ENCODE peak calls at places on chromosomes 12 and 14, in six cellular contexts. G is H9, Z is IMR-90, M is mesenchymal stem cell, V is trophoblast cell, F is H1. O is an unnamed sample.

GRCh38 chr14:22871962-22872832 is 657 bp downstream of the LRP10 start:
- DNase-seq in G (peak; percentile 92), Z (peak; percentile 81), F (no peak), M (peak; percentile 87), V (peak; percentile 81), O (peak; percentile 88)

GRCh38 chr12:49369723-49370145 is 2.5 kb downstream of the SPATS2 start:
- DNase-seq in G (peak; percentile 49), M (peak; percentile 65), Z (peak; percentile 54), V (peak; percentile 54), F (no peak), O (no peak)

GRCh38 chr12:125164541-125164940 is 99.3 kb downstream of the AACS start:
- DNase-seq in Z (no peak), V (no peak), G (no peak), M (no peak), F (no peak), O (no peak)

GRCh38 chr14:54786816-54787215 is 115.8 kb downstream of the GCH1 start:
- DNase-seq in G (no peak), M (no peak), F (no peak), Z (no peak), V (no peak), O (no peak)

GRCh38 chr12:19388131-19388549 is 51.2 kb upstream of the AEBP2 start:
- DNase-seq in Z (peak; percentile 39), M (peak; percentile 41), V (peak; percentile 62), G (peak; percentile 20), F (no peak), O (no peak)

GRCh38 chr14:24255438-24255837 is 7.5 kb downstream of the TGM1 start:
- DNase-seq in Z (no peak), M (no peak), G (no peak), V (no peak), F (no peak), O (no peak)

GRCh38 chr14:34693228-34693939 is 21.0 kb downstream of the CFL2 start:
- DNase-seq in V (peak; percentile 75), F (peak; percentile 70), Z (no peak), M (no peak), G (peak; percentile 94), O (no peak)

GRCh38 chr12:69028941-69029729 is 96.2 kb upstream of the CPM start:
- DNase-seq in F (no peak), Z (no peak), V (no peak), M (no peak), G (no peak), O (no peak)

GRCh38 chr12:26185532-26186320 is 9.6 kb upstream of the SSPN start:
- DNase-seq in V (peak; percentile 97), G (no peak), Z (no peak), M (no peak), F (no peak), O (no peak)

GRCh38 chr14:95437715-95438114 is 78.7 kb downstream of the SYNE3 start:
- DNase-seq in G (no peak), F (no peak), M (no peak), V (no peak), Z (no peak), O (no peak)

GRCh38 chr12:123264642-123265041 is 7.0 kb downstream of the CDK2AP1 start:
- DNase-seq in F (no peak), G (peak; percentile 79), Z (no peak), M (no peak), V (peak; percentile 34), O (no peak)

GRCh38 chr14:63542231-63542999 is 762 bp downstream of the PPP2R5E start:
- DNase-seq in G (peak; percentile 39), Z (no peak), F (no peak), V (no peak), M (peak; percentile 38), O (peak; percentile 39)

GRCh38 chr12:54287316-54288157 is 7.0 kb downstream of the HNRNPA1 start:
- DNase-seq in F (no peak), G (peak; percentile 48), Z (no peak), M (no peak), V (no peak), O (no peak)

DNA sequence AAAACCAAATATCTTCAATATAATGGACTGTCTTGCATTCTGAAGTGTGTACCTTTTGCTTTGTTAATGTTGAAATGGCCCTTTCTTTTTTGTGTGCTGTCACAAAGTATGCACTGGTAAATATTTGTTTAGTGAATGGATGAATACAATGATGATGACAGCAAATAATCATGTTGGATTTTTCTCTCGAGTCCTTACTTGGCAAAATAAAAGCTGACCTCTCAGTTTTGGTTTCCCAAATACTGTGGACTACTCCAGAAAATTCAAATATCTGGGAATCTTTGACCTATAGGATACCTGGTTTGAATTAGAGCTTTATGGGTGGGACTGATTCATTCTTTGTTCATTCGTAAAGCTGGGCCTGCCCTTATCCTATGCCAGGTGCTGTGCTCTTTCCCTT is 5.5 kb downstream of the UBE3B start:
- DNase-seq in F (no peak), G (no peak), M (no peak), V (no peak), Z (no peak), O (no peak)
- H3K14ac ChIP-seq in F (no peak overlapping the region), G (no peak overlapping the region), M (no peak overlapping the region), V (no peak overlapping the region), Z (no peak overlapping the region), O (no peak overlapping the region)

DNA sequence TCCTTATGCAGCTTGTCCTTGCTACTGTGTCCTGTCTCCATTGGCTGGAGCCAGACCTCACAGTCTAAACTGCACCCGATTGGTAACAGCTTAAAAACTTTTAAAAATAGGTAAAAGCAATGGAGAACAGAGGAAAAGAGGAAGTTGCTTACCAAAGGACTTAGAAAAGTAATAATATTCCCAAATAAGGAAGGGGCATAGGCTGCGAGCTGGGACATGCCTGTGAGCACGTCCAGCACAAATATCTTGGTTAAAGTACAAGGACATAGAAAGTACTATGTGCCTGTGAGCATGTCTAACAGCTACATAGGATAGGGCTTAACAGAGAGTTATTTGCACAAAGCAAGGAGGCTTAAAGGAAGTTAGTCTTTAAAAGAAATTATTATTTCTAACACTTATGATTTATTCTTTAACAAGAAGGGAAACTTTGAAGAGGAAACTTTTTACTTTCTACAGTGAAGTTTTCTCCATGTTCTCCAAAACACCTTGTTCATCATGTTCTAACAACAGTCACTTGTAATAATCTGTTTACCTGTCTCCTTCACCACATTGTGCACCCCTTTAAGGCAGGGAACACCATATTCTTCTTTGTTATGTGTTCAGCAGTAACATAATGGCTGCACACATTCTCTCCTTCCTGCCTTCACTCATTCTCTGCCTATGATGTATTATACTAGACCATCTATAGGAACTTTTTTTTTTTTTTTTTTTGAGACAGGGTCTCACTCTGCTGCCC is 9.8 kb upstream of the UBE2N start:
- DNase-seq in V (no peak), F (no peak), G (no peak), M (no peak), Z (no peak), O (no peak)
- H3K14ac ChIP-seq in V (no peak overlapping the region), F (no peak overlapping the region), G (no peak overlapping the region), M (no peak overlapping the region), Z (no peak overlapping the region), O (no peak overlapping the region)

GRCh38 chr14:103164786-103165185 is 41.5 kb downstream of the TNFAIP2 start:
- DNase-seq in Z (no peak), G (no peak), F (no peak), M (no peak), V (no peak), O (no peak)

GRCh38 chr14:103164006-103164405 is 40.7 kb downstream of the TNFAIP2 start:
- DNase-seq in F (no peak), M (no peak), V (no peak), Z (no peak), G (no peak), O (no peak)

GRCh38 chr14:103163199-103163598 is 39.9 kb downstream of the TNFAIP2 start:
- DNase-seq in Z (no peak), M (no peak), G (no peak), F (no peak), V (no peak), O (no peak)

GRCh38 chr14:103161054-103161397 is 37.8 kb downstream of the TNFAIP2 start:
- DNase-seq in M (no peak), Z (no peak), G (no peak), V (peak; percentile 96), F (no peak), O (no peak)

DNA sequence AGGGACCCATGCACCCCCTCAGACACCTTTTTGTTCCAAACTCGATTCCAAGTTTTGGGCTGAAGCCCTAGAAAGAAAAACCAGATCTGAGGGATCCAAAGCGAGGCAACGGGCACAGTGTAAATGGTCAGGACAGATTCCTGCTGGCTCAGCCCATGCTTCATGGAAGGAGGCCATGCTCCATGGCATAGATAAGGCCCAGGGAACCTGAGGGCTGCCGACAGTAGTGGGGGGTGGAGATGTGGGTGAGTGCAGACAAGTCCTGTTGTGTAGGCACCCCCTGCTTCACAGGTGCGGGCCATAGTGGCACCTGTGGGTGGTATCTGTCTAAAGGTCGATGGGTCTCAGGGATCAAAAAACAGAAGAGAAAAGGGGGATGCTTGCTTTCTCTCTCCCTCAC is 42.1 kb downstream of the TNFAIP2 start:
- DNase-seq in G (no peak), Z (no peak), M (no peak), V (no peak), F (no peak), O (no peak)
- H3K14ac ChIP-seq in G (no peak overlapping the region), Z (no peak overlapping the region), M (no peak overlapping the region), V (no peak overlapping the region), F (no peak overlapping the region), O (no peak overlapping the region)

GRCh38 chr14:32201816-32202467 is at the start of gene RNU6-7:
- DNase-seq in F (no peak), Z (peak; percentile 17), G (peak; percentile 42), V (no peak), M (peak; percentile 57), O (peak; percentile 66)
- H3K14ac ChIP-seq in F (no peak within 1 kb of the TSS), Z (no peak within 1 kb of the TSS), G (no peak within 1 kb of the TSS), V (peak within 1 kb of the TSS; percentile 17), M (no peak within 1 kb of the TSS), O (no peak within 1 kb of the TSS)

GRCh38 chr14:59464651-59465569 is at the start of gene GPR135:
- DNase-seq in Z (peak; percentile 56), M (peak; percentile 66), F (no peak), V (peak; percentile 61), G (peak; percentile 75), O (peak; percentile 70)
- H3K14ac ChIP-seq in Z (peak within 1 kb of the TSS; percentile 29), M (no peak within 1 kb of the TSS), F (no peak within 1 kb of the TSS), V (no peak within 1 kb of the TSS), G (no peak within 1 kb of the TSS), O (peak within 1 kb of the TSS; percentile 87)

O was measured in neuronal stem cell.